ENCODE peak calls at places on chromosome 13, in five cellular contexts. J is lung, G is tibial artery, N is fibroblast of lung, E is IMR-90. U is an unnamed sample. For H3K9me3, the result is how much of the 10 kb centered on the place peaks cover.

GRCh38 chr13:62324842-62325241 is 909.2 kb upstream of the PCDH20 start:
- DNase-seq in J (no peak), G (no peak), N (no peak), E (no peak), U (no peak)

GRCh38 chr13:31016342-31017325 is 84.2 kb downstream of the TEX26 start:
- DNase-seq in E (no peak), J (no peak), G (no peak), N (no peak), U (no peak)

GRCh38 chr13:34039678-34040077 is 221.7 kb downstream of the RFC3 start:
- DNase-seq in N (no peak), E (no peak), G (no peak), J (no peak), U (no peak)

GRCh38 chr13:30869491-30869890 is 36.6 kb upstream of the MEDAG start:
- DNase-seq in N (peak), E (peak), G (peak), J (no peak), U (no peak)

GRCh38 chr13:23793711-23794110 is 95.5 kb downstream of the MIPEP start:
- DNase-seq in J (no peak), N (no peak), G (no peak), E (no peak), U (no peak)

GRCh38 chr13:44104969-44105368 is 225.3 kb downstream of the LACC1 start:
- DNase-seq in E (no peak), J (no peak), N (no peak), G (no peak), U (no peak)

GRCh38 chr13:64234255-64234654 is 2818.6 kb upstream of the PCDH20 start:
- DNase-seq in G (no peak), N (peak), J (no peak), E (peak), U (no peak)

GRCh38 chr13:35888327-35888940 is 242.7 kb downstream of the DCLK1 start:
- DNase-seq in N (peak), E (peak), J (peak), G (no peak), U (peak)

GRCh38 chr13:42047561-42048322 is 706 bp upstream of the DGKH start:
- DNase-seq in J (no peak), N (peak), E (peak), G (peak), U (peak)

GRCh38 chr13:29802621-29803020 is 47.8 kb downstream of the UBL3 start:
- DNase-seq in N (no peak), E (peak), J (no peak), G (no peak), U (no peak)

GRCh38 chr13:78430166-78430791 is 173.1 kb downstream of the POU4F1 start:
- DNase-seq in N (no peak), G (no peak), J (no peak), E (no peak), U (no peak)

GRCh38 chr13:93477238-93477637 is 250.6 kb downstream of the GPC6 start:
- DNase-seq in G (no peak), E (peak), J (no peak), N (no peak), U (no peak)

GRCh38 chr13:99760456-99760855 is 211.1 kb downstream of the ZIC5 start:
- DNase-seq in E (no peak), J (no peak), N (no peak), G (no peak), U (no peak)
- H3K9me3 ChIP-seq in E (under half), J (under half), N (under half), G (under half), U (under half)

GRCh38 chr13:27792393-27793218 is at the start of gene GSX1:
- DNase-seq in G (no peak), J (peak), N (peak), E (peak), U (no peak)
- H3K9me3 ChIP-seq in G (under half), J (under half), N (under half), E (under half), U (under half)

GRCh38 chr13:69423844-69424243 is 683.8 kb upstream of the ATXN8OS start:
- DNase-seq in E (no peak), G (no peak), N (no peak), J (no peak), U (peak)
- H3K9me3 ChIP-seq in E (under half), G (under half), N (under half), J (under half), U (under half)

GRCh38 chr13:27920677-27921420 is 1.0 kb downstream of the PDX1 start:
- DNase-seq in G (no peak), J (no peak), N (peak), E (peak), U (no peak)

GRCh38 chr13:27921421-27921960 is 1.7 kb downstream of the PDX1 start:
- DNase-seq in E (no peak), J (no peak), G (no peak), N (no peak), U (no peak)

GRCh38 chr13:27922974-27923612 is 3.3 kb downstream of the PDX1 start:
- DNase-seq in N (no peak), E (no peak), G (no peak), J (no peak), U (no peak)

GRCh38 chr13:27923794-27924528 is 4.2 kb downstream of the PDX1 start:
- DNase-seq in G (no peak), E (no peak), N (no peak), J (no peak), U (no peak)

DNA sequence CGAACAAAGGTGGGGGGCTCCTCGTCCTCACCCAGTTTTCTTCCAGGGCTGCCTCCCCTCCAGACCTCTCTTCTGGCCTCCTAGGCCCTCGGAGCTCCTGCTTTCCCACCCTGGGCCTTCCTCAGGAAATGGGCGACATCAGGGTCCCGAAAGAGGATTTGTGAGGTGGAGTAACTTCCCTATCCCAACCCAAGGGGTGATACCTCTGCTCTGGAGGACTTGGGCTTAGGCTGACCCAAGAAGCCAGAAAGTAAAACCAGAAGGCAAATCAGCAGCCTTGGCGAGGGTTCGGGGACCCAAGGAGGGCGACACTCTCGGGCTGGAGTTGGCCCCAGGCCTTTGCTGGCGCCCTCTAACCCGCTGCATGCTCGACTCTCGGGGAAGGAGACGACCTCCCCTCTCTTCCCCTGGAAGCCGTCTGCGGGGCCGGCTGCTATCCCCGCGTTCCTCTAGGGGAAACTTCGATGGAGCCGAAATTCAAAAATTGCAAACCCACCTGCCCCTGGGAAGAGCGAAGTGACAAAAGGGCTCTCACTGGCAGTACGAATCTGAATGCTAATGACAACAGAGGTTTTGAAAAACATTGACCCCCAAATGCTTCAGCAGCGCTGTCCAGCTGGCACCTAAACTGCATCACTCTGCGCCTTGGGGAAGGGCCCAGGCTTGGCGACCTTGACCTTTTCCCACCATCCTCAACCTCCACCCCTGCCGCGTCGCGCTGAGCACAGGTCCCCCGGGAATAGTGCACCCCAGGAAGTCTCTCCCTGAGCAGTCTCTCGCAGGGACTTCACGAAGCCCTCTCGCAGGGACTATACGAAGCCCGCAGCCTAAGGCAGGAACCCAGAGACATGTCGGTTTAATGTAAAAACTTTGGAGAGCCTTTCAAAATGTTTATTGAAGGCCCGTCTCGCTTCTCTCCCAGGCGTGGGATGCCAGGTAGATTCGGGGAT is 2.4 kb downstream of the PDX1 start:
- DNase-seq in J (no peak), E (no peak), N (no peak), G (no peak), U (no peak)
- H3K9me3 ChIP-seq in J (under half), E (under half), N (under half), G (under half), U (under half)

GRCh38 chr13:60318186-60318585 is 78.8 kb upstream of the TDRD3 start:
- DNase-seq in J (no peak), G (no peak), E (no peak), N (no peak), U (no peak)
- H3K9me3 ChIP-seq in J (under half), G (under half), E (under half), N (under half), U (under half)

DNA sequence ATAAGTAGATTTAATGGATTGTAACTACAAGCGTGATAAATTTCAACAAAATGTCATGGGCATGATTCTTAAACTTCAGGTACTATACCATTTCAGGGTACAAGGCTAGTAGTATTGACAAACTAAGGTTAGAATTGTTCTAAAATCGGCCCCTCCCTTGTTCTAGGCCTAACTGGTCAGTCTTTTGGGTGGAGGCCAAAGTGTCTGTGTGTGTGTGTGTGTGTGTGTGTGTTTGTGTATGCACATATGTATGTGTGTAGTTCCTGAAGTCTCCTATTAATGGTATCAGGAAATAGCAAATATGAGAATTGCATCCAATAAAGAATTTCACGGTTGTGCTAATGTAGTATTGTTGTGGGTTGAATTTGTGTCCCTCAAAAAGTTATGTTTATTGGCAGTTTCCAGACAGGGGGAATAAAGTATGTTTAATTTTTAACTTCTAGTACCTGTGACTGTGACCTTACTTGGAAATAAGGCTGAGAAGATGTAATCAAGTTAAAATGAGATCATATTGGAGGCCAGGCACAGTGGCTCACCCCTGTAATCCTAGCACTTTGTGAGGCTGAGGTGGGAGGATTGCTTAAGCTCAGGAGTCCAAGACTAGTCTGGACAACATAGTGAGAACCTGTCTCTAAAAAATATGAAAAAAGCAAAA is 119.2 kb downstream of the KLF5 start:
- DNase-seq in G (no peak), E (no peak), N (no peak), J (no peak), U (no peak)
- H3K9me3 ChIP-seq in G (under half), E (under half), N (under half), J (under half), U (under half)

GRCh38 chr13:19158526-19158925 is 23.1 kb downstream of the TUBA3C start:
- DNase-seq in N (no peak), J (no peak), E (no peak), G (no peak), U (no peak)
- H3K9me3 ChIP-seq in N (under half), J (under half), E (half or more), G (under half), U (under half)

DNA sequence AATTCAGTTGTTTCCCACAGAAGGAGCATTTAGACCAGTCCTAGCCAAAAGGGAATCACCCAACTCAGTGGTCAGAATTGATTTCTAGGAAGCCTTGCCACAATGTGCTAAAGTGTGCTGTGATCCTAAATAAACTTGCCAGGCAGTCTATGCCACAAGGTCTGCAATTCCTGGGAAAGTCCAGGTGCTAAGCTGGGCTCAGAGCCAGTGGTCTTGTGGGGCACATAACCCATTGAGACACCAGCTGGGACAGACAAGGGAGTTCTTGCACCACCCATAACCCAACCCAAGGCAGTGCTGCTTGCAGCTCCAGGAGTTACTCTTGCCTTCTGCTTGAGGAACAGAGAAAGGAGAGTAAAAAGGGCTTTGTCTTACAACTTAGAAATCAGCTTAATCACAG is 489.5 kb upstream of the SPRY2 start:
- DNase-seq in E (no peak), N (no peak), J (no peak), G (no peak), U (no peak)
- H3K9me3 ChIP-seq in E (under half), N (under half), J (under half), G (under half), U (under half)

DNA sequence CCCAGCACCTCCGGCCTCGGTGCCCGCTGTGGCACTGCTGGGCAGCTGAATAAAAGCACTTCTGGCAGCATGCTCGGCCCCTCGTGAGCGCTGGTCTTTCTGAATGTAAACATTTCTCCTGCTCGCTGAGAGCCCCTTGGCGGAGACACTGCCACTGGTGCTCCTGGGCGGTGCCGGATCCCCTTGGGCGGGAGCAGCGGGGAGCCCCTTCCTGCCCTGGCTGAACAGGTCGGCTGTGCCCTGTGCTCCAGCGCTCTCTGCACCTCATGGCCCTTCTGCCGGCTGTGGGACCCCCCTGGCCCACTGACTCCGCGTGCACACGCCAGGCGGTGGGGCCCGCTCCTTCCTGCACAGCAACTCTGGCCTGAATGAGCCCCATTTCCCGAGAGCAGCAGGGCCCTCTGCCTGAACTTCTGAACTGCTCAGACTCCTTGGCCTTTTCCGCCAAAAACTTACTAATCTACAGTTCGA is 14.0 kb downstream of the RB1 start:
- DNase-seq in J (no peak), G (no peak), N (no peak), E (no peak), U (no peak)
- H3K9me3 ChIP-seq in J (under half), G (under half), N (under half), E (under half), U (under half)

GRCh38 chr13:45482571-45483173 is 17.9 kb downstream of the COG3 start:
- DNase-seq in N (peak), G (no peak), E (peak), J (no peak), U (no peak)

GRCh38 chr13:45479661-45480060 is 14.9 kb downstream of the COG3 start:
- DNase-seq in N (no peak), G (no peak), E (no peak), J (no peak), U (no peak)

GRCh38 chr13:45481688-45482087 is 16.9 kb downstream of the COG3 start:
- DNase-seq in N (no peak), E (no peak), J (no peak), G (no peak), U (no peak)
- H3K9me3 ChIP-seq in N (under half), E (under half), J (under half), G (under half), U (under half)